ENCODE peak calls at places on chromosomes 11 and 22, in six cellular contexts. Y is fibroblast of lung, F is IMR-90, K is right lobe of liver, I is colonic mucosa, N is neural progenitor cell. D is an unnamed sample. For H3K9me3, the result is how much of the 10 kb centered on the place peaks cover.

GRCh38 chr22:18095101-18095805 is 15.4 kb upstream of the TUBA8 start:
- DNase-seq in Y (no peak), F (peak), K (no peak), I (no peak), N (no peak), D (no peak)

GRCh38 chr11:456533-456932 is 6.5 kb downstream of the PTDSS2 start:
- DNase-seq in Y (no peak), F (no peak), K (no peak), I (no peak), N (no peak), D (peak)

GRCh38 chr11:113550179-113550578 is 75.0 kb upstream of the DRD2 start:
- DNase-seq in Y (no peak), F (no peak), K (no peak), I (no peak), N (no peak), D (no peak)

GRCh38 chr22:22618923-22619322 is 25.5 kb upstream of the GGTLC2 start:
- DNase-seq in Y (no peak), F (no peak), K (no peak), I (no peak), N (no peak), D (no peak)

GRCh38 chr22:20549232-20549841 is 41.9 kb downstream of the MED15 start:
- DNase-seq in Y (no peak), F (no peak), K (no peak), I (no peak), N (no peak), D (no peak)

GRCh38 chr11:128686745-128687177 is 7.1 kb upstream of the FLI1 start:
- DNase-seq in Y (peak), F (peak), K (no peak), I (no peak), N (peak), D (peak)

GRCh38 chr22:42436402-42436801 is 4.2 kb upstream of the NFAM1 start:
- DNase-seq in Y (no peak), F (no peak), K (no peak), I (no peak), N (no peak), D (no peak)

GRCh38 chr11:30497600-30497999 is 88.6 kb downstream of the MPPED2 start:
- DNase-seq in Y (no peak), F (no peak), K (no peak), I (no peak), N (no peak), D (no peak)

GRCh38 chr11:33869511-33870422 is 22.1 kb downstream of the LMO2 start:
- DNase-seq in Y (peak), F (peak), K (no peak), I (peak), N (peak), D (peak)

GRCh38 chr11:44083433-44083832 is 12.0 kb upstream of the EXT2 start:
- DNase-seq in Y (no peak), F (no peak), K (no peak), I (no peak), N (no peak), D (no peak)

GRCh38 chr22:40310081-40310770 is 36.1 kb upstream of the ADSL start:
- DNase-seq in Y (peak), F (peak), K (no peak), I (no peak), N (no peak), D (no peak)

GRCh38 chr11:12182650-12183511 is 72.5 kb downstream of the MICAL2 start:
- DNase-seq in Y (peak), F (peak), K (no peak), I (no peak), N (no peak), D (peak)

GRCh38 chr11:99148352-99148751 is 127.6 kb downstream of the CNTN5 start:
- DNase-seq in Y (no peak), F (no peak), K (no peak), I (no peak), N (no peak), D (no peak)
- H3K9me3 ChIP-seq in Y (under half), F (under half), K (under half), I (under half), N (under half), D (under half)

GRCh38 chr11:114617157-114618124 is 21.9 kb upstream of the NXPE4 start:
- DNase-seq in Y (no peak), F (no peak), K (no peak), I (peak), N (no peak), D (no peak)
- H3K9me3 ChIP-seq in Y (under half), F (under half), K (under half), I (under half), N (under half), D (under half)

GRCh38 chr22:48276933-48277867 is 1514.8 kb downstream of the TBC1D22A start:
- DNase-seq in Y (no peak), F (no peak), K (no peak), I (peak), N (no peak), D (peak)
- H3K9me3 ChIP-seq in Y (under half), F (half or more), K (under half), I (under half), N (under half), D (under half)

DNA sequence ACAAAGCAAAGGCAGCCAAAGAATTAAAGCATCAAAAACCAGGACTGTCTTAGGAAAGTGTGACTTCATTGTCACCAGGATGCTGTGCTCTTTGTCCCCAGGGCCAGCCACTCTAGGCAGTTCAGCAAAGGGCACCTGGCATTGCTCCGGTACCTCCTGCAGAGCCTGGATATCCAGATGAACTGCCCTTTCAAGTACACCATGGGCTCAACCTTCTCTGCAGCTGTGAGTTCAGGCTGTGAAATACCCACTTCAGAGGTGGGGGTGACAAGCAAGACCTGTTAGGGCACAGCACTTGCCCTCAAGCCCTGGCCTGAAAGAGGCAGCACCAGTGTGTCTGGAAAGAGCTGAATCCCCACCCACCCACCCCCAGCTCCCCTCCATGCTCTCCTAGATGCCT is 44.5 kb downstream of the KCNQ1OT1 start:
- DNase-seq in Y (no peak), F (no peak), K (no peak), I (no peak), N (no peak), D (no peak)
- H3K9me3 ChIP-seq in Y (under half), F (half or more), K (under half), I (under half), N (under half), D (half or more)